ENCODE peak calls at places on chromosomes 1 and 21, in ten cellular contexts. One of them, this sample, is unnamed.

GRCh38 chr1:220879090-220879508 is at the start of gene HLX:
- DNase-seq in cardiac muscle cell: peak; percentile 75
- DNase-seq in SJSA1: peak; percentile 91
- DNase-seq in amniotic stem cell: peak; percentile 80
- DNase-seq in D341Med: peak; percentile 97
- DNase-seq in lower leg skin: peak; percentile 84
- DNase-seq in RPMI8226: peak; percentile 41
- DNase-seq in stimulated activated CD4-positive, alpha-beta T cell treated with anti-CD3 and anti-CD28 coated beads, TNF-alpha, amount 100 ng/mL, for 1 hour: no peak
- DNase-seq in naive thymus-derived CD4-positive, alpha-beta T cell: no peak
- DNase-seq in H54: peak; percentile 97
- DNase-seq in this sample: peak; percentile 73

GRCh38 chr1:232996143-232996542 is 45.7 kb downstream of the NTPCR start:
- DNase-seq in cardiac muscle cell: no peak
- DNase-seq in SJSA1: no peak
- DNase-seq in amniotic stem cell: no peak
- DNase-seq in D341Med: no peak
- DNase-seq in lower leg skin: no peak
- DNase-seq in RPMI8226: no peak
- DNase-seq in stimulated activated CD4-positive, alpha-beta T cell treated with anti-CD3 and anti-CD28 coated beads, TNF-alpha, amount 100 ng/mL, for 1 hour: no peak
- DNase-seq in naive thymus-derived CD4-positive, alpha-beta T cell: no peak
- DNase-seq in H54: no peak
- DNase-seq in this sample: no peak

GRCh38 chr1:219782929-219783328 is 145.4 kb downstream of the SLC30A10 start:
- DNase-seq in cardiac muscle cell: no peak
- DNase-seq in SJSA1: no peak
- DNase-seq in amniotic stem cell: no peak
- DNase-seq in D341Med: no peak
- DNase-seq in lower leg skin: no peak
- DNase-seq in RPMI8226: no peak
- DNase-seq in stimulated activated CD4-positive, alpha-beta T cell treated with anti-CD3 and anti-CD28 coated beads, TNF-alpha, amount 100 ng/mL, for 1 hour: no peak
- DNase-seq in naive thymus-derived CD4-positive, alpha-beta T cell: no peak
- DNase-seq in H54: no peak
- DNase-seq in this sample: no peak

GRCh38 chr21:16713331-16714114 is 799.3 kb upstream of the CXADR start:
- DNase-seq in cardiac muscle cell: no peak
- DNase-seq in SJSA1: no peak
- DNase-seq in amniotic stem cell: no peak
- DNase-seq in D341Med: no peak
- DNase-seq in lower leg skin: no peak
- DNase-seq in RPMI8226: no peak
- DNase-seq in stimulated activated CD4-positive, alpha-beta T cell treated with anti-CD3 and anti-CD28 coated beads, TNF-alpha, amount 100 ng/mL, for 1 hour: no peak
- DNase-seq in naive thymus-derived CD4-positive, alpha-beta T cell: no peak
- DNase-seq in H54: no peak
- DNase-seq in this sample: no peak

GRCh38 chr21:42777757-42778344 is 101.5 kb downstream of the WDR4 start:
- DNase-seq in cardiac muscle cell: no peak
- DNase-seq in SJSA1: no peak
- DNase-seq in amniotic stem cell: no peak
- DNase-seq in D341Med: no peak
- DNase-seq in lower leg skin: no peak
- DNase-seq in RPMI8226: no peak
- DNase-seq in stimulated activated CD4-positive, alpha-beta T cell treated with anti-CD3 and anti-CD28 coated beads, TNF-alpha, amount 100 ng/mL, for 1 hour: no peak
- DNase-seq in naive thymus-derived CD4-positive, alpha-beta T cell: no peak
- DNase-seq in H54: no peak
- DNase-seq in this sample: no peak

GRCh38 chr1:36306210-36306901 is at the start of gene SH3D21:
- DNase-seq in cardiac muscle cell: peak; percentile 86
- DNase-seq in SJSA1: no peak
- DNase-seq in amniotic stem cell: no peak
- DNase-seq in D341Med: peak; percentile 53
- DNase-seq in lower leg skin: peak; percentile 40
- DNase-seq in RPMI8226: peak; percentile 64
- DNase-seq in stimulated activated CD4-positive, alpha-beta T cell treated with anti-CD3 and anti-CD28 coated beads, TNF-alpha, amount 100 ng/mL, for 1 hour: no peak
- DNase-seq in naive thymus-derived CD4-positive, alpha-beta T cell: no peak
- DNase-seq in H54: no peak
- DNase-seq in this sample: no peak

GRCh38 chr1:210582186-210582981 is 253.7 kb downstream of the HHAT start:
- DNase-seq in cardiac muscle cell: peak; percentile 40
- DNase-seq in SJSA1: no peak
- DNase-seq in amniotic stem cell: no peak
- DNase-seq in D341Med: no peak
- DNase-seq in lower leg skin: no peak
- DNase-seq in RPMI8226: no peak
- DNase-seq in stimulated activated CD4-positive, alpha-beta T cell treated with anti-CD3 and anti-CD28 coated beads, TNF-alpha, amount 100 ng/mL, for 1 hour: no peak
- DNase-seq in naive thymus-derived CD4-positive, alpha-beta T cell: no peak
- DNase-seq in H54: no peak
- DNase-seq in this sample: no peak

GRCh38 chr1:5769760-5770159 is 222.5 kb downstream of the NPHP4 start:
- DNase-seq in cardiac muscle cell: no peak
- DNase-seq in SJSA1: no peak
- DNase-seq in amniotic stem cell: no peak
- DNase-seq in D341Med: no peak
- DNase-seq in lower leg skin: no peak
- DNase-seq in RPMI8226: no peak
- DNase-seq in stimulated activated CD4-positive, alpha-beta T cell treated with anti-CD3 and anti-CD28 coated beads, TNF-alpha, amount 100 ng/mL, for 1 hour: no peak
- DNase-seq in naive thymus-derived CD4-positive, alpha-beta T cell: no peak
- DNase-seq in H54: no peak
- DNase-seq in this sample: no peak

GRCh38 chr1:34816332-34816731 is 23.5 kb downstream of the GJA4 start:
- DNase-seq in cardiac muscle cell: no peak
- DNase-seq in SJSA1: no peak
- DNase-seq in amniotic stem cell: no peak
- DNase-seq in D341Med: no peak
- DNase-seq in lower leg skin: no peak
- DNase-seq in RPMI8226: no peak
- DNase-seq in stimulated activated CD4-positive, alpha-beta T cell treated with anti-CD3 and anti-CD28 coated beads, TNF-alpha, amount 100 ng/mL, for 1 hour: no peak
- DNase-seq in naive thymus-derived CD4-positive, alpha-beta T cell: no peak
- DNase-seq in H54: no peak
- DNase-seq in this sample: no peak

GRCh38 chr1:183783342-183783741 is 21.6 kb upstream of the RGL1 start:
- DNase-seq in cardiac muscle cell: no peak
- DNase-seq in SJSA1: no peak
- DNase-seq in amniotic stem cell: no peak
- DNase-seq in D341Med: no peak
- DNase-seq in lower leg skin: no peak
- DNase-seq in RPMI8226: no peak
- DNase-seq in stimulated activated CD4-positive, alpha-beta T cell treated with anti-CD3 and anti-CD28 coated beads, TNF-alpha, amount 100 ng/mL, for 1 hour: no peak
- DNase-seq in naive thymus-derived CD4-positive, alpha-beta T cell: no peak
- DNase-seq in H54: no peak
- DNase-seq in this sample: no peak

GRCh38 chr1:76425843-76426145 is 351.2 kb downstream of the ST6GALNAC3 start:
- DNase-seq in cardiac muscle cell: no peak
- DNase-seq in SJSA1: no peak
- DNase-seq in amniotic stem cell: peak; percentile 64
- DNase-seq in D341Med: no peak
- DNase-seq in lower leg skin: no peak
- DNase-seq in RPMI8226: no peak
- DNase-seq in stimulated activated CD4-positive, alpha-beta T cell treated with anti-CD3 and anti-CD28 coated beads, TNF-alpha, amount 100 ng/mL, for 1 hour: no peak
- DNase-seq in naive thymus-derived CD4-positive, alpha-beta T cell: no peak
- DNase-seq in H54: no peak
- DNase-seq in this sample: peak; percentile 1

GRCh38 chr21:17866590-17866989 is 47.4 kb upstream of the C21orf91 start:
- DNase-seq in cardiac muscle cell: no peak
- DNase-seq in SJSA1: no peak
- DNase-seq in amniotic stem cell: no peak
- DNase-seq in D341Med: no peak
- DNase-seq in lower leg skin: no peak
- DNase-seq in RPMI8226: no peak
- DNase-seq in stimulated activated CD4-positive, alpha-beta T cell treated with anti-CD3 and anti-CD28 coated beads, TNF-alpha, amount 100 ng/mL, for 1 hour: no peak
- DNase-seq in naive thymus-derived CD4-positive, alpha-beta T cell: no peak
- DNase-seq in H54: no peak
- DNase-seq in this sample: no peak

GRCh38 chr1:88145752-88146151 is 538.3 kb upstream of the PKN2 start:
- DNase-seq in cardiac muscle cell: no peak
- DNase-seq in SJSA1: no peak
- DNase-seq in amniotic stem cell: no peak
- DNase-seq in D341Med: no peak
- DNase-seq in lower leg skin: no peak
- DNase-seq in RPMI8226: no peak
- DNase-seq in stimulated activated CD4-positive, alpha-beta T cell treated with anti-CD3 and anti-CD28 coated beads, TNF-alpha, amount 100 ng/mL, for 1 hour: no peak
- DNase-seq in naive thymus-derived CD4-positive, alpha-beta T cell: no peak
- DNase-seq in H54: no peak
- DNase-seq in this sample: no peak

GRCh38 chr1:233326319-233326994 is 1.1 kb upstream of the MAP3K21 start:
- DNase-seq in cardiac muscle cell: no peak
- DNase-seq in SJSA1: no peak
- DNase-seq in amniotic stem cell: no peak
- DNase-seq in D341Med: no peak
- DNase-seq in lower leg skin: peak; percentile 15
- DNase-seq in RPMI8226: no peak
- DNase-seq in stimulated activated CD4-positive, alpha-beta T cell treated with anti-CD3 and anti-CD28 coated beads, TNF-alpha, amount 100 ng/mL, for 1 hour: no peak
- DNase-seq in naive thymus-derived CD4-positive, alpha-beta T cell: no peak
- DNase-seq in H54: no peak
- DNase-seq in this sample: no peak

GRCh38 chr1:226735576-226735975 is 3.5 kb downstream of the ITPKB start:
- DNase-seq in cardiac muscle cell: no peak
- DNase-seq in SJSA1: no peak
- DNase-seq in amniotic stem cell: no peak
- DNase-seq in D341Med: no peak
- DNase-seq in lower leg skin: no peak
- DNase-seq in RPMI8226: no peak
- DNase-seq in stimulated activated CD4-positive, alpha-beta T cell treated with anti-CD3 and anti-CD28 coated beads, TNF-alpha, amount 100 ng/mL, for 1 hour: no peak
- DNase-seq in naive thymus-derived CD4-positive, alpha-beta T cell: no peak
- DNase-seq in H54: no peak
- DNase-seq in this sample: no peak

GRCh38 chr1:50996083-50996482 is 26.0 kb downstream of the CDKN2C start:
- DNase-seq in cardiac muscle cell: no peak
- DNase-seq in SJSA1: no peak
- DNase-seq in amniotic stem cell: no peak
- DNase-seq in D341Med: no peak
- DNase-seq in lower leg skin: no peak
- DNase-seq in RPMI8226: no peak
- DNase-seq in stimulated activated CD4-positive, alpha-beta T cell treated with anti-CD3 and anti-CD28 coated beads, TNF-alpha, amount 100 ng/mL, for 1 hour: no peak
- DNase-seq in naive thymus-derived CD4-positive, alpha-beta T cell: no peak
- DNase-seq in H54: no peak
- DNase-seq in this sample: no peak

GRCh38 chr1:166988976-166989515 is at the start of gene MAEL:
- DNase-seq in cardiac muscle cell: no peak
- DNase-seq in SJSA1: no peak
- DNase-seq in amniotic stem cell: no peak
- DNase-seq in D341Med: no peak
- DNase-seq in lower leg skin: no peak
- DNase-seq in RPMI8226: no peak
- DNase-seq in stimulated activated CD4-positive, alpha-beta T cell treated with anti-CD3 and anti-CD28 coated beads, TNF-alpha, amount 100 ng/mL, for 1 hour: no peak
- DNase-seq in naive thymus-derived CD4-positive, alpha-beta T cell: no peak
- DNase-seq in H54: no peak
- DNase-seq in this sample: no peak

This sample was measured in SW 1271.